ENCODE peak calls at places on chromosomes 5 and 9, in six cellular contexts. One of them, this sample, is unnamed.

GRCh38 chr9:124754289-124754688 is 16.8 kb downstream of the NR6A1 start:
- DNase-seq in fibroblast of mammary gland: peak
- DNase-seq in esophagus squamous epithelium: no peak
- DNase-seq in stimulated activated CD4-positive, alpha-beta T cell treated with anti-CD3 and anti-CD28 coated beads, Interleukin-1b, Interleukin-23, amount 100 ng/mL, for 1 hour: no peak
- DNase-seq in PC-9: no peak
- DNase-seq in A549: peak
- DNase-seq in this sample: peak

GRCh38 chr9:136278221-136278620 is 25.7 kb downstream of the CCDC187 start:
- DNase-seq in PC-9: no peak
- DNase-seq in stimulated activated CD4-positive, alpha-beta T cell treated with anti-CD3 and anti-CD28 coated beads, Interleukin-1b, Interleukin-23, amount 100 ng/mL, for 1 hour: no peak
- DNase-seq in esophagus squamous epithelium: no peak
- DNase-seq in fibroblast of mammary gland: no peak
- DNase-seq in A549: no peak
- DNase-seq in this sample: no peak

GRCh38 chr5:6161257-6161656 is 217.1 kb downstream of the MED10 start:
- DNase-seq in PC-9: no peak
- DNase-seq in fibroblast of mammary gland: no peak
- DNase-seq in stimulated activated CD4-positive, alpha-beta T cell treated with anti-CD3 and anti-CD28 coated beads, Interleukin-1b, Interleukin-23, amount 100 ng/mL, for 1 hour: no peak
- DNase-seq in A549: no peak
- DNase-seq in esophagus squamous epithelium: no peak
- DNase-seq in this sample: no peak

GRCh38 chr5:74404574-74405310 is 235.8 kb downstream of the ENC1 start:
- DNase-seq in esophagus squamous epithelium: no peak
- DNase-seq in stimulated activated CD4-positive, alpha-beta T cell treated with anti-CD3 and anti-CD28 coated beads, Interleukin-1b, Interleukin-23, amount 100 ng/mL, for 1 hour: no peak
- DNase-seq in A549: no peak
- DNase-seq in fibroblast of mammary gland: no peak
- DNase-seq in PC-9: no peak
- DNase-seq in this sample: no peak

GRCh38 chr9:91746904-91747303 is 203.1 kb downstream of the ROR2 start:
- DNase-seq in A549: no peak
- DNase-seq in PC-9: no peak
- DNase-seq in fibroblast of mammary gland: peak
- DNase-seq in esophagus squamous epithelium: no peak
- DNase-seq in stimulated activated CD4-positive, alpha-beta T cell treated with anti-CD3 and anti-CD28 coated beads, Interleukin-1b, Interleukin-23, amount 100 ng/mL, for 1 hour: no peak
- DNase-seq in this sample: peak

GRCh38 chr5:167763772-167764171 is 527.7 kb upstream of the WWC1 start:
- DNase-seq in A549: no peak
- DNase-seq in PC-9: no peak
- DNase-seq in stimulated activated CD4-positive, alpha-beta T cell treated with anti-CD3 and anti-CD28 coated beads, Interleukin-1b, Interleukin-23, amount 100 ng/mL, for 1 hour: no peak
- DNase-seq in esophagus squamous epithelium: no peak
- DNase-seq in fibroblast of mammary gland: peak
- DNase-seq in this sample: peak

GRCh38 chr5:33890147-33890546 is 1.6 kb downstream of the ADAMTS12 start:
- DNase-seq in fibroblast of mammary gland: peak
- DNase-seq in esophagus squamous epithelium: no peak
- DNase-seq in PC-9: peak
- DNase-seq in stimulated activated CD4-positive, alpha-beta T cell treated with anti-CD3 and anti-CD28 coated beads, Interleukin-1b, Interleukin-23, amount 100 ng/mL, for 1 hour: no peak
- DNase-seq in A549: no peak
- DNase-seq in this sample: peak

GRCh38 chr5:130715541-130715940 is 449.5 kb downstream of the HINT1 start:
- DNase-seq in fibroblast of mammary gland: peak
- DNase-seq in stimulated activated CD4-positive, alpha-beta T cell treated with anti-CD3 and anti-CD28 coated beads, Interleukin-1b, Interleukin-23, amount 100 ng/mL, for 1 hour: no peak
- DNase-seq in PC-9: no peak
- DNase-seq in esophagus squamous epithelium: no peak
- DNase-seq in A549: no peak
- DNase-seq in this sample: no peak

GRCh38 chr5:152556779-152557178 is 151.7 kb upstream of the NMUR2 start:
- DNase-seq in stimulated activated CD4-positive, alpha-beta T cell treated with anti-CD3 and anti-CD28 coated beads, Interleukin-1b, Interleukin-23, amount 100 ng/mL, for 1 hour: no peak
- DNase-seq in fibroblast of mammary gland: no peak
- DNase-seq in esophagus squamous epithelium: no peak
- DNase-seq in PC-9: no peak
- DNase-seq in A549: no peak
- DNase-seq in this sample: no peak

GRCh38 chr9:126523621-126524111 is 90.1 kb upstream of the LMX1B start:
- DNase-seq in esophagus squamous epithelium: no peak
- DNase-seq in PC-9: no peak
- DNase-seq in stimulated activated CD4-positive, alpha-beta T cell treated with anti-CD3 and anti-CD28 coated beads, Interleukin-1b, Interleukin-23, amount 100 ng/mL, for 1 hour: no peak
- DNase-seq in fibroblast of mammary gland: peak
- DNase-seq in A549: no peak
- DNase-seq in this sample: no peak

GRCh38 chr5:50807661-50808060 is 141.2 kb downstream of the PARP8 start:
- DNase-seq in A549: no peak
- DNase-seq in stimulated activated CD4-positive, alpha-beta T cell treated with anti-CD3 and anti-CD28 coated beads, Interleukin-1b, Interleukin-23, amount 100 ng/mL, for 1 hour: no peak
- DNase-seq in esophagus squamous epithelium: no peak
- DNase-seq in PC-9: no peak
- DNase-seq in fibroblast of mammary gland: peak
- DNase-seq in this sample: no peak

GRCh38 chr9:2872941-2873323 is 29.0 kb upstream of the PUM3 start:
- DNase-seq in esophagus squamous epithelium: no peak
- DNase-seq in PC-9: no peak
- DNase-seq in A549: no peak
- DNase-seq in fibroblast of mammary gland: no peak
- DNase-seq in stimulated activated CD4-positive, alpha-beta T cell treated with anti-CD3 and anti-CD28 coated beads, Interleukin-1b, Interleukin-23, amount 100 ng/mL, for 1 hour: no peak
- DNase-seq in this sample: no peak

GRCh38 chr5:76303917-76304316 is 99.2 kb upstream of the IQGAP2 start:
- DNase-seq in fibroblast of mammary gland: no peak
- DNase-seq in esophagus squamous epithelium: no peak
- DNase-seq in PC-9: peak
- DNase-seq in A549: peak
- DNase-seq in stimulated activated CD4-positive, alpha-beta T cell treated with anti-CD3 and anti-CD28 coated beads, Interleukin-1b, Interleukin-23, amount 100 ng/mL, for 1 hour: no peak
- DNase-seq in this sample: no peak

GRCh38 chr9:125418404-125418803 is 156.8 kb downstream of the GAPVD1 start:
- DNase-seq in PC-9: no peak
- DNase-seq in esophagus squamous epithelium: no peak
- DNase-seq in fibroblast of mammary gland: no peak
- DNase-seq in A549: no peak
- DNase-seq in stimulated activated CD4-positive, alpha-beta T cell treated with anti-CD3 and anti-CD28 coated beads, Interleukin-1b, Interleukin-23, amount 100 ng/mL, for 1 hour: no peak
- DNase-seq in this sample: no peak

GRCh38 chr9:14661421-14662059 is 31.7 kb downstream of the ZDHHC21 start:
- DNase-seq in A549: peak
- DNase-seq in PC-9: no peak
- DNase-seq in fibroblast of mammary gland: peak
- DNase-seq in esophagus squamous epithelium: no peak
- DNase-seq in stimulated activated CD4-positive, alpha-beta T cell treated with anti-CD3 and anti-CD28 coated beads, Interleukin-1b, Interleukin-23, amount 100 ng/mL, for 1 hour: no peak
- DNase-seq in this sample: no peak

GRCh38 chr9:137611623-137612609 is 6.4 kb downstream of the ARRDC1 start:
- DNase-seq in PC-9: peak
- DNase-seq in stimulated activated CD4-positive, alpha-beta T cell treated with anti-CD3 and anti-CD28 coated beads, Interleukin-1b, Interleukin-23, amount 100 ng/mL, for 1 hour: no peak
- DNase-seq in A549: peak
- DNase-seq in fibroblast of mammary gland: peak
- DNase-seq in esophagus squamous epithelium: no peak
- DNase-seq in this sample: peak

GRCh38 chr9:131769361-131769760 is 29.5 kb upstream of the RAPGEF1 start:
- DNase-seq in esophagus squamous epithelium: no peak
- DNase-seq in A549: no peak
- DNase-seq in PC-9: peak
- DNase-seq in fibroblast of mammary gland: no peak
- DNase-seq in stimulated activated CD4-positive, alpha-beta T cell treated with anti-CD3 and anti-CD28 coated beads, Interleukin-1b, Interleukin-23, amount 100 ng/mL, for 1 hour: no peak
- DNase-seq in this sample: no peak

GRCh38 chr5:23343121-23343520 is 164.3 kb upstream of the PRDM9 start:
- DNase-seq in esophagus squamous epithelium: no peak
- DNase-seq in PC-9: no peak
- DNase-seq in fibroblast of mammary gland: no peak
- DNase-seq in A549: no peak
- DNase-seq in stimulated activated CD4-positive, alpha-beta T cell treated with anti-CD3 and anti-CD28 coated beads, Interleukin-1b, Interleukin-23, amount 100 ng/mL, for 1 hour: no peak
- DNase-seq in this sample: no peak

GRCh38 chr9:677461-678097 is 163.9 kb upstream of the DMRT1 start:
- DNase-seq in stimulated activated CD4-positive, alpha-beta T cell treated with anti-CD3 and anti-CD28 coated beads, Interleukin-1b, Interleukin-23, amount 100 ng/mL, for 1 hour: no peak
- DNase-seq in fibroblast of mammary gland: peak
- DNase-seq in A549: no peak
- DNase-seq in esophagus squamous epithelium: no peak
- DNase-seq in PC-9: no peak
- DNase-seq in this sample: no peak

GRCh38 chr5:99866740-99867139 is 668.4 kb upstream of the FAM174A start:
- DNase-seq in PC-9: no peak
- DNase-seq in esophagus squamous epithelium: no peak
- DNase-seq in fibroblast of mammary gland: no peak
- DNase-seq in stimulated activated CD4-positive, alpha-beta T cell treated with anti-CD3 and anti-CD28 coated beads, Interleukin-1b, Interleukin-23, amount 100 ng/mL, for 1 hour: no peak
- DNase-seq in A549: no peak
- DNase-seq in this sample: no peak

GRCh38 chr9:109101810-109102209 is 17.9 kb downstream of the TMEM245 start:
- DNase-seq in esophagus squamous epithelium: no peak
- DNase-seq in fibroblast of mammary gland: peak
- DNase-seq in stimulated activated CD4-positive, alpha-beta T cell treated with anti-CD3 and anti-CD28 coated beads, Interleukin-1b, Interleukin-23, amount 100 ng/mL, for 1 hour: no peak
- DNase-seq in PC-9: peak
- DNase-seq in A549: peak
- DNase-seq in this sample: no peak

GRCh38 chr5:167284491-167284890 is 1007.0 kb upstream of the WWC1 start:
- DNase-seq in PC-9: no peak
- DNase-seq in A549: no peak
- DNase-seq in fibroblast of mammary gland: peak
- DNase-seq in esophagus squamous epithelium: no peak
- DNase-seq in stimulated activated CD4-positive, alpha-beta T cell treated with anti-CD3 and anti-CD28 coated beads, Interleukin-1b, Interleukin-23, amount 100 ng/mL, for 1 hour: no peak
- DNase-seq in this sample: no peak

GRCh38 chr9:83936523-83936922 is 15.3 kb upstream of the KIF27 start:
- DNase-seq in stimulated activated CD4-positive, alpha-beta T cell treated with anti-CD3 and anti-CD28 coated beads, Interleukin-1b, Interleukin-23, amount 100 ng/mL, for 1 hour: no peak
- DNase-seq in PC-9: no peak
- DNase-seq in A549: no peak
- DNase-seq in fibroblast of mammary gland: no peak
- DNase-seq in esophagus squamous epithelium: no peak
- DNase-seq in this sample: no peak

GRCh38 chr9:115327441-115328122 is 209.6 kb upstream of the TNC start:
- DNase-seq in esophagus squamous epithelium: no peak
- DNase-seq in stimulated activated CD4-positive, alpha-beta T cell treated with anti-CD3 and anti-CD28 coated beads, Interleukin-1b, Interleukin-23, amount 100 ng/mL, for 1 hour: no peak
- DNase-seq in A549: no peak
- DNase-seq in PC-9: no peak
- DNase-seq in fibroblast of mammary gland: peak
- DNase-seq in this sample: no peak

GRCh38 chr5:144352732-144353317 is 182.2 kb downstream of the KCTD16 start:
- DNase-seq in A549: no peak
- DNase-seq in fibroblast of mammary gland: no peak
- DNase-seq in stimulated activated CD4-positive, alpha-beta T cell treated with anti-CD3 and anti-CD28 coated beads, Interleukin-1b, Interleukin-23, amount 100 ng/mL, for 1 hour: no peak
- DNase-seq in PC-9: no peak
- DNase-seq in esophagus squamous epithelium: no peak
- DNase-seq in this sample: no peak

GRCh38 chr9:126513159-126514036 is 100.3 kb upstream of the LMX1B start:
- DNase-seq in PC-9: no peak
- DNase-seq in esophagus squamous epithelium: no peak
- DNase-seq in stimulated activated CD4-positive, alpha-beta T cell treated with anti-CD3 and anti-CD28 coated beads, Interleukin-1b, Interleukin-23, amount 100 ng/mL, for 1 hour: no peak
- DNase-seq in A549: no peak
- DNase-seq in fibroblast of mammary gland: no peak
- DNase-seq in this sample: no peak

GRCh38 chr9:122835313-122835731 is 6.9 kb upstream of the PDCL start:
- DNase-seq in esophagus squamous epithelium: no peak
- DNase-seq in stimulated activated CD4-positive, alpha-beta T cell treated with anti-CD3 and anti-CD28 coated beads, Interleukin-1b, Interleukin-23, amount 100 ng/mL, for 1 hour: no peak
- DNase-seq in A549: no peak
- DNase-seq in PC-9: no peak
- DNase-seq in fibroblast of mammary gland: no peak
- DNase-seq in this sample: peak

GRCh38 chr9:129989740-129990139 is 53.2 kb downstream of the FNBP1 start:
- DNase-seq in A549: peak
- DNase-seq in stimulated activated CD4-positive, alpha-beta T cell treated with anti-CD3 and anti-CD28 coated beads, Interleukin-1b, Interleukin-23, amount 100 ng/mL, for 1 hour: no peak
- DNase-seq in fibroblast of mammary gland: peak
- DNase-seq in PC-9: peak
- DNase-seq in esophagus squamous epithelium: no peak
- DNase-seq in this sample: no peak

GRCh38 chr5:52582313-52582712 is 205.4 kb upstream of the ITGA1 start:
- DNase-seq in PC-9: no peak
- DNase-seq in stimulated activated CD4-positive, alpha-beta T cell treated with anti-CD3 and anti-CD28 coated beads, Interleukin-1b, Interleukin-23, amount 100 ng/mL, for 1 hour: no peak
- DNase-seq in esophagus squamous epithelium: no peak
- DNase-seq in fibroblast of mammary gland: no peak
- DNase-seq in A549: peak
- DNase-seq in this sample: no peak

GRCh38 chr9:133693116-133693515 is 45.0 kb downstream of the SARDH start:
- DNase-seq in fibroblast of mammary gland: no peak
- DNase-seq in A549: no peak
- DNase-seq in esophagus squamous epithelium: no peak
- DNase-seq in PC-9: no peak
- DNase-seq in stimulated activated CD4-positive, alpha-beta T cell treated with anti-CD3 and anti-CD28 coated beads, Interleukin-1b, Interleukin-23, amount 100 ng/mL, for 1 hour: no peak
- DNase-seq in this sample: no peak

GRCh38 chr5:79030663-79031480 is 38.6 kb downstream of the DMGDH start:
- DNase-seq in stimulated activated CD4-positive, alpha-beta T cell treated with anti-CD3 and anti-CD28 coated beads, Interleukin-1b, Interleukin-23, amount 100 ng/mL, for 1 hour: no peak
- DNase-seq in fibroblast of mammary gland: no peak
- DNase-seq in esophagus squamous epithelium: no peak
- DNase-seq in PC-9: no peak
- DNase-seq in A549: no peak
- DNase-seq in this sample: no peak

GRCh38 chr5:59317023-59317771 is 576.3 kb downstream of the PDE4D start:
- DNase-seq in esophagus squamous epithelium: no peak
- DNase-seq in fibroblast of mammary gland: peak
- DNase-seq in A549: no peak
- DNase-seq in stimulated activated CD4-positive, alpha-beta T cell treated with anti-CD3 and anti-CD28 coated beads, Interleukin-1b, Interleukin-23, amount 100 ng/mL, for 1 hour: no peak
- DNase-seq in PC-9: peak
- DNase-seq in this sample: peak

GRCh38 chr5:40410939-40411635 is 268.6 kb upstream of the PTGER4 start:
- DNase-seq in esophagus squamous epithelium: no peak
- DNase-seq in stimulated activated CD4-positive, alpha-beta T cell treated with anti-CD3 and anti-CD28 coated beads, Interleukin-1b, Interleukin-23, amount 100 ng/mL, for 1 hour: no peak
- DNase-seq in A549: no peak
- DNase-seq in PC-9: peak
- DNase-seq in fibroblast of mammary gland: peak
- DNase-seq in this sample: no peak

GRCh38 chr5:69136296-69136695 is 30.7 kb upstream of the CCNB1 start:
- DNase-seq in fibroblast of mammary gland: peak
- DNase-seq in PC-9: peak
- DNase-seq in stimulated activated CD4-positive, alpha-beta T cell treated with anti-CD3 and anti-CD28 coated beads, Interleukin-1b, Interleukin-23, amount 100 ng/mL, for 1 hour: no peak
- DNase-seq in esophagus squamous epithelium: no peak
- DNase-seq in A549: no peak
- DNase-seq in this sample: no peak

GRCh38 chr9:14769235-14769580 is 46.7 kb upstream of the CER1 start:
- DNase-seq in fibroblast of mammary gland: peak
- DNase-seq in esophagus squamous epithelium: no peak
- DNase-seq in A549: peak
- DNase-seq in stimulated activated CD4-positive, alpha-beta T cell treated with anti-CD3 and anti-CD28 coated beads, Interleukin-1b, Interleukin-23, amount 100 ng/mL, for 1 hour: no peak
- DNase-seq in PC-9: no peak
- DNase-seq in this sample: no peak

GRCh38 chr9:117916291-117916690 is 212.1 kb downstream of the TLR4 start:
- DNase-seq in A549: no peak
- DNase-seq in esophagus squamous epithelium: no peak
- DNase-seq in stimulated activated CD4-positive, alpha-beta T cell treated with anti-CD3 and anti-CD28 coated beads, Interleukin-1b, Interleukin-23, amount 100 ng/mL, for 1 hour: no peak
- DNase-seq in PC-9: no peak
- DNase-seq in fibroblast of mammary gland: no peak
- DNase-seq in this sample: no peak

GRCh38 chr5:29054694-29055093 is 2016.3 kb upstream of the CDH9 start:
- DNase-seq in PC-9: no peak
- DNase-seq in esophagus squamous epithelium: no peak
- DNase-seq in A549: no peak
- DNase-seq in stimulated activated CD4-positive, alpha-beta T cell treated with anti-CD3 and anti-CD28 coated beads, Interleukin-1b, Interleukin-23, amount 100 ng/mL, for 1 hour: no peak
- DNase-seq in fibroblast of mammary gland: no peak
- DNase-seq in this sample: no peak

GRCh38 chr9:116149844-116150243 is 3.7 kb upstream of the PAPPA start:
- DNase-seq in stimulated activated CD4-positive, alpha-beta T cell treated with anti-CD3 and anti-CD28 coated beads, Interleukin-1b, Interleukin-23, amount 100 ng/mL, for 1 hour: no peak
- DNase-seq in PC-9: no peak
- DNase-seq in fibroblast of mammary gland: peak
- DNase-seq in esophagus squamous epithelium: no peak
- DNase-seq in A549: peak
- DNase-seq in this sample: no peak

GRCh38 chr9:118029425-118029824 is 325.2 kb downstream of the TLR4 start:
- DNase-seq in stimulated activated CD4-positive, alpha-beta T cell treated with anti-CD3 and anti-CD28 coated beads, Interleukin-1b, Interleukin-23, amount 100 ng/mL, for 1 hour: no peak
- DNase-seq in A549: no peak
- DNase-seq in PC-9: no peak
- DNase-seq in esophagus squamous epithelium: no peak
- DNase-seq in fibroblast of mammary gland: no peak
- DNase-seq in this sample: no peak

GRCh38 chr9:95025213-95026170 is 292.0 kb downstream of the FANCC start:
- DNase-seq in PC-9: no peak
- DNase-seq in A549: peak
- DNase-seq in stimulated activated CD4-positive, alpha-beta T cell treated with anti-CD3 and anti-CD28 coated beads, Interleukin-1b, Interleukin-23, amount 100 ng/mL, for 1 hour: no peak
- DNase-seq in esophagus squamous epithelium: no peak
- DNase-seq in fibroblast of mammary gland: peak
- DNase-seq in this sample: peak